ENCODE peak calls at places on chromosomes 7 and 10, in four cellular contexts. I, X, E and S are unnamed samples.

GRCh38 chr10:105159268-105159667 is 518.2 kb downstream of the SORCS3 start:
- DNase-seq in I (no peak), X (peak), E (no peak), S (no peak)

GRCh38 chr10:114652402-114653368 is 5.4 kb downstream of the ABLIM1 start:
- DNase-seq in I (no peak), X (no peak), E (no peak), S (no peak)

GRCh38 chr7:16615234-16615633 is 30.3 kb downstream of the ANKMY2 start:
- DNase-seq in I (no peak), X (no peak), E (no peak), S (no peak)

GRCh38 chr7:43572516-43573049 is 10.3 kb upstream of the STK17A start:
- DNase-seq in I (no peak), X (no peak), E (no peak), S (no peak)

GRCh38 chr10:74035324-74035723 is 37.4 kb downstream of the VCL start:
- DNase-seq in I (no peak), X (no peak), E (no peak), S (no peak)

GRCh38 chr10:126203746-126204145 is 184.5 kb downstream of the ADAM12 start:
- DNase-seq in I (no peak), X (no peak), E (no peak), S (no peak)

GRCh38 chr10:79484476-79484875 is 27.9 kb upstream of the EIF5AL1 start:
- DNase-seq in I (no peak), X (no peak), E (no peak), S (no peak)

GRCh38 chr10:58220769-58221448 is 46.8 kb downstream of the IPMK start:
- DNase-seq in I (no peak), X (no peak), E (no peak), S (no peak)

GRCh38 chr10:68992721-68993440 is 4.3 kb downstream of the KIFBP start:
- DNase-seq in I (no peak), X (no peak), E (no peak), S (no peak)

GRCh38 chr7:28055161-28055544 is 125.4 kb downstream of the JAZF1 start:
- DNase-seq in I (no peak), X (no peak), E (no peak), S (no peak)

GRCh38 chr10:123636598-123637325 is 29.4 kb upstream of the GPR26 start:
- DNase-seq in I (no peak), X (no peak), E (no peak), S (no peak)

GRCh38 chr7:102063736-102064135 is 222.9 kb upstream of the SH2B2 start:
- DNase-seq in I (no peak), X (no peak), E (peak), S (no peak)

GRCh38 chr7:99380823-99381663 is 6.5 kb downstream of the ARPC1B start:
- DNase-seq in I (peak), X (peak), E (no peak), S (peak)

GRCh38 chr7:99365318-99366141 is 9.0 kb upstream of the ARPC1B start:
- DNase-seq in I (peak), X (peak), E (no peak), S (peak)

GRCh38 chr7:147646568-147646967 is 944.0 kb upstream of the C7orf33 start:
- DNase-seq in I (no peak), X (no peak), E (no peak), S (no peak)

GRCh38 chr10:17781856-17782255 is 27.3 kb upstream of the MRC1 start:
- DNase-seq in I (no peak), X (peak), E (peak), S (no peak)

GRCh38 chr10:28859791-28860190 is 182.5 kb downstream of the BAMBI start:
- DNase-seq in I (no peak), X (no peak), E (no peak), S (no peak)

GRCh38 chr7:23471090-23471859 is 984 bp upstream of the IGF2BP3 start:
- DNase-seq in I (peak), X (peak), E (no peak), S (peak)

GRCh38 chr10:132550366-132551092 is 12.9 kb downstream of the INPP5A start:
- DNase-seq in I (no peak), X (no peak), E (no peak), S (no peak)

GRCh38 chr7:73963252-73963822 is 64.6 kb upstream of the ELN start:
- DNase-seq in I (no peak), X (no peak), E (no peak), S (no peak)

GRCh38 chr7:80078159-80078731 is 56.4 kb upstream of the GNAI1 start:
- DNase-seq in I (no peak), X (no peak), E (no peak), S (no peak)

DNA sequence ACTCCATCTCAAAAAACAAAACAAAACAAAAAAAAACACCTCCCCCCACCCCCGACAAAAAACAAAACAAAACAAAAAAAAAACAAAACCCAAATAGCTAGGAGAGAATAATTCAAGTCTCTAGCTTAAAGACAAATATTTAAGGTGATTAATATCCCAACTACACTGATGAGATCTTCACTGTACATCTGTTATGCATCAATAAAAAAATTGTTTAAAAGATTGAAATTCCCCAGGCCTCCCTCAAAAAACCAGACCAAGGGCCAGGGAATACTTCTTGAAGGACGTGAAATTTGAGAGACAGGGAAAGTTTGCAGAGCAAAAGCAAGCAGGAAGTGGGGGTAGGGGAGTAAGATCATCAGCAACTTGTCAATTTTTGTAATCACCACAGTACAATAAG is 232.6 kb downstream of the REEP3 start:
- DNase-seq in I (no peak), X (no peak), E (no peak), S (no peak)
- TF ChIP-seq POLR2AphosphoS5 in I (no peak), X (no peak), E (no peak), S (no peak)

GRCh38 chr10:46546591-46547330 is 9.7 kb downstream of the GPRIN2 start:
- DNase-seq in I (no peak), X (no peak), E (no peak), S (no peak)

GRCh38 chr10:46545861-46546590 is 10.4 kb downstream of the GPRIN2 start:
- DNase-seq in I (no peak), X (no peak), E (no peak), S (no peak)

GRCh38 chr10:46547331-46547880 is 9.1 kb downstream of the GPRIN2 start:
- DNase-seq in I (no peak), X (no peak), E (no peak), S (peak)

GRCh38 chr10:46543379-46544014 is 13.0 kb downstream of the GPRIN2 start:
- DNase-seq in I (no peak), X (no peak), E (no peak), S (no peak)

GRCh38 chr10:46544989-46545791 is 11.3 kb downstream of the GPRIN2 start:
- DNase-seq in I (no peak), X (no peak), E (no peak), S (peak)
- TF ChIP-seq TAF1 in I (no peak), X (no peak), E (no peak), S (no peak)

GRCh38 chr10:42781893-42782445 is 626 bp upstream of the BMS1 start:
- DNase-seq in I (no peak), X (no peak), E (no peak), S (no peak)
- TF ChIP-seq POLR2A in I (no peak), X (no peak), E (no peak), S (no peak)

DNA sequence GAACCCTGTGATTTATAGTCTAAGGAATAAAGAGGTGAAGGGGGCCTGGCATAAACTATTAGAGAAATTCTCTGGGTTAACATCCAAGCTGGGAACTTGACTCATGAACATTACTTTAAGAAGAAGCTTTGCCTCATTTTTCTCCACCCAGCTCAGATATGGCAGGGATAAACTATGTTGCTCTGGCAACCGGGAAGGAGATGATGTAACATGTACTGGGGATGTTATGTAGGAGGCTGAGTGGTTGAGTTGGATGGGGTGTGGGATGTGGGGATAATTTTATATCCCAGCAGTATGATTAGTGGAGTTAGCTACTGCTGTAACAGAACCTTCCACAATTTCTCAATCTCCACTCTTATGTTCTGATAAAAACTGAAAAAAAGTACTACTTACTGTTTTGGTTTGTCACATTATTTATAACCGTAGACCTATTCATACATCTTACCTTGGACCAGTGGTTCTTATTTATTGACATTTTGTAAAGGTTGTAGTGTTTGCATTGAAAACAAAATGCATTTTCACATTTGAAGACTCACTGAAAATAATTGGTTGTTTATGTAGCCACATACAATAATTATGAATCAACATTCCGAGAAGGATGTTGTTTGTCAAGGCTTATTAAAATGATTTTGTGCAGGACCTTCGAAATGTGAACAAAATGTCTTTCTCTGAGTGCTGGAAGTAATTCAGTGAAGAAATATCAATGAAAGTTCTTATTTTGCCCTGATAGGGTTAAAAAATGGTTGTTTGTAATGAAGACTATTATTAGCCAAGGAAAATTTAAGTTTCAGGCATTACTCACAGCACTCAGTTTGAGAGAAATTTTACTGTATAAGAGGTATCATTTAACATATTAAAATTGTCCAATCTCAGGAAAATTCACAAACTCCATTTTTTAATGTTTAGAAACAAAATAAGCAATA is 1.3 kb downstream of the OR2F2 start:
- DNase-seq in I (no peak), X (no peak), E (no peak), S (no peak)
- TF ChIP-seq POLR2AphosphoS5 in I (no peak), X (no peak), E (no peak), S (no peak)

GRCh38 chr7:54560726-54561125 is 18.6 kb downstream of the VSTM2A start:
- DNase-seq in I (no peak), X (no peak), E (no peak), S (no peak)
- TF ChIP-seq TAF1 in I (no peak), X (no peak), E (no peak), S (no peak)

DNA sequence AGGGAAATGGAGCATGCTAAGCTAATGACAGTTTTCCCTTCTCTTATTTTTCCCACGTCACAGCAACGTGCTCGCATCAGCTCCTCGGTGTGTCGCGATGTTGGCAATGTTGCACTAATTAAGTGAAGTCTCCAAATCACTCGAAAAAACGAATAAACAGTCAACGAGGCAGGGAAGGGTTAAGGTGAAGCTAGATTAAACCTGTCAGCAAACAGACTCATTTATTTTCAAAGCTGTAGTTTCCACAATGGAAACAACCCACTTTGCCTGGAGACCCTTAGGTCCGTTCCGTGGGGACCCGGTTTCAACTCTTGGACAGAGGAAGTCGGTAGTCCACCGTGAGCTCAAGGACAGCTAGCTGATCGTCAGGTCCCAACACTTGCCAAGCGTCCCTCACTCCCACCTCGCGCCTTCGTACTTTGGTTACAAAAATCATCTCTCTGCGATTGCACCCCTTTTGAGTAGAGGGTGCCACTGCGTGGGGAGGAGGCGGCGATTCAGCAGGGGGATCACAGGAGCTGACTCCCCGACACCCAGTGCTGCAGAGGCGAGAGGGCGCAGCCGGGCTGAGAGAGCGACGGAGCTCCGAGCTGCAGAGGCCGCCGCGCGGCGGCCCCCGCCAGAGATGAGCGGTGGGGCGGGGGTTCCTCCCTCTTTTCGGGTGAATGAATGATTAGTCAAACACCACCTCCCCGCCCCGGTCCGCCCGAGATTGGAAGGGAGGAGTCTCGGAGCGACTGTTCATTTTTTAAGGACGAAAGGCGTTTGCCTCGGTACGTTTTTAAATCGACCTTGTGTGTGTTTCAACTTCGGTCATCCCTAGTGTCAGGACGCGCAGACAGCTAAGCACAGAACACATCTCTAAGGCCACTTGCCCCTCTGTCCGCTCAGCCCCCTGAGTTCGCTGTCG is 1.3 kb upstream of the BMPER start:
- DNase-seq in I (no peak), X (peak), E (no peak), S (peak)
- TF ChIP-seq POLR2A in I (no peak), X (no peak), E (no peak), S (no peak)